ENCODE peak calls at places on chromosomes 11 and 22, in eight cellular contexts. Q is heart left ventricle, O is omental fat pad, S is HFF-Myc, U is fibroblast of lung, J is progenitor cell of endocrine pancreas, R is NB4, F is suprapubic skin. X is an unnamed sample.

GRCh38 chr22:38347944-38348750 is 30.9 kb upstream of the CSNK1E start:
- DNase-seq in S (no peak), Q (peak), J (no peak), F (peak), O (no peak), U (no peak), R (no peak), X (peak)

GRCh38 chr11:65524747-65525658 is at the start of gene SCYL1:
- DNase-seq in Q (peak), F (peak), J (peak), O (no peak), S (peak), U (peak), R (peak), X (peak)

GRCh38 chr11:76668362-76669155 is 2.0 kb downstream of the LRRC32 start:
- DNase-seq in S (no peak), J (no peak), Q (peak), O (no peak), U (no peak), F (peak), R (no peak), X (no peak)

GRCh38 chr11:131693756-131694155 is 323.3 kb downstream of the NTM start:
- DNase-seq in S (no peak), O (no peak), Q (no peak), U (no peak), F (no peak), J (no peak), R (no peak), X (no peak)

GRCh38 chr22:19149047-19149883 is 827 bp downstream of the GSC2 start:
- DNase-seq in Q (no peak), R (no peak), U (peak), J (no peak), O (no peak), S (no peak), F (no peak), X (no peak)

GRCh38 chr11:64078905-64079304 is 43.2 kb downstream of the FLRT1 start:
- DNase-seq in F (no peak), R (no peak), Q (no peak), U (no peak), J (no peak), S (no peak), O (no peak), X (no peak)

GRCh38 chr11:27777013-27777412 is 76.8 kb upstream of the BDNF start:
- DNase-seq in U (peak), F (no peak), S (no peak), R (no peak), Q (no peak), O (no peak), J (no peak), X (no peak)

GRCh38 chr11:113470233-113470632 is 5.0 kb downstream of the DRD2 start:
- DNase-seq in O (no peak), S (no peak), R (no peak), Q (no peak), J (no peak), F (no peak), U (no peak), X (no peak)

GRCh38 chr22:30640361-30640760 is 4.8 kb downstream of the SLC35E4 start:
- DNase-seq in S (no peak), R (no peak), Q (no peak), U (no peak), J (no peak), O (no peak), F (no peak), X (no peak)

GRCh38 chr22:17969732-17970131 is 54.6 kb downstream of the MICAL3 start:
- DNase-seq in F (no peak), S (no peak), O (no peak), R (no peak), J (no peak), Q (peak), U (peak), X (no peak)

GRCh38 chr11:9250139-9250582 is 15.0 kb downstream of the DENND5A start:
- DNase-seq in U (peak), O (no peak), Q (no peak), F (no peak), R (peak), J (no peak), S (no peak), X (no peak)

GRCh38 chr11:69280994-69281393 is 13.0 kb upstream of the MYEOV start:
- DNase-seq in F (peak), U (peak), O (no peak), S (no peak), J (no peak), R (no peak), Q (peak), X (no peak)

GRCh38 chr22:46984751-46985506 is 222.5 kb downstream of the TBC1D22A start:
- DNase-seq in J (no peak), R (no peak), F (peak), O (no peak), Q (no peak), S (no peak), U (peak), X (no peak)

GRCh38 chr11:55726715-55727324 is 46.4 kb upstream of the OR5D13 start:
- DNase-seq in R (peak), F (no peak), O (no peak), S (no peak), J (no peak), U (no peak), Q (no peak), X (no peak)

GRCh38 chr11:128039140-128040021 is 548.0 kb downstream of the ETS1 start:
- DNase-seq in F (peak), S (peak), Q (peak), U (peak), J (no peak), O (no peak), R (peak), X (no peak)

GRCh38 chr11:93704237-93704636 is 37.1 kb downstream of the TAF1D start:
- DNase-seq in Q (no peak), S (no peak), J (no peak), U (no peak), F (no peak), O (no peak), R (peak), X (no peak)
- TF ChIP-seq CTCF in Q (no peak), S (no peak), J (peak), U (no peak), F (no peak), O (no peak), R (no peak), X (no peak)

DNA sequence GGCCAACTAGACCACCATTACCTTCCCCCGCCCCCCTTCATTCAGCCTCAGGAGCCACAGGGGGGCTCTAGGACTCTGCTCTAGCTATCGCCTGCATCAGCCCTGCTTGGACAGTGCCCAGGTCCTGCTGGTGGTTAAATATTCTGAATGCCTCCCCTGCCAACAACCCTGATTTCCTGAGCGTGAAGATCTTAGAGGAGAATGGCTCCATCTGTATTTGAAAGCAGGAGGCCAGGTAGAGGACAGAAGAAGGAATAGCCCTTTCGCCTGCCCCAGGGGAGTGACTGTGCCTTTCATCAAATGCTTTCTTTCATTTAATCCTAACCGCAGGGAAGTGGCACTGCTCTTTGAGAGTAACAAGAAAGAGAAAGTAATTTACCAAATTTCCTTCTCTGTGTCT is 69.2 kb downstream of the ISX start:
- DNase-seq in R (no peak), F (no peak), O (no peak), Q (no peak), J (no peak), S (no peak), U (no peak), X (no peak)
- TF ChIP-seq CTCF in R (no peak), F (no peak), O (no peak), Q (no peak), J (no peak), S (no peak), U (no peak), X (no peak)

GRCh38 chr11:83713701-83714100 is 427.5 kb upstream of the CCDC90B start:
- DNase-seq in Q (no peak), O (peak), S (no peak), U (peak), J (no peak), F (no peak), R (no peak), X (no peak)

GRCh38 chr11:83709434-83709833 is 423.3 kb upstream of the CCDC90B start:
- DNase-seq in U (no peak), O (no peak), R (no peak), J (no peak), Q (no peak), S (no peak), F (no peak), X (no peak)

GRCh38 chr11:83706581-83706980 is 420.4 kb upstream of the CCDC90B start:
- DNase-seq in F (no peak), J (no peak), Q (no peak), S (no peak), U (no peak), O (no peak), R (no peak), X (no peak)

GRCh38 chr11:83715927-83716525 is 429.9 kb upstream of the CCDC90B start:
- DNase-seq in R (no peak), U (no peak), S (no peak), J (no peak), F (no peak), Q (no peak), O (no peak), X (no peak)

GRCh38 chr11:83711035-83711630 is 425.0 kb upstream of the CCDC90B start:
- DNase-seq in O (no peak), Q (no peak), U (no peak), J (no peak), S (no peak), F (no peak), R (no peak), X (no peak)
- TF ChIP-seq CTCF in O (no peak), Q (no peak), U (no peak), J (peak), S (no peak), F (no peak), R (no peak), X (no peak)

GRCh38 chr11:86980397-86980796 is 25.2 kb upstream of the FZD4 start:
- DNase-seq in U (no peak), Q (no peak), O (no peak), R (no peak), S (no peak), F (no peak), J (no peak), X (no peak)
- TF ChIP-seq CTCF in U (no peak), Q (no peak), O (no peak), R (no peak), S (no peak), F (no peak), J (no peak), X (no peak)

DNA sequence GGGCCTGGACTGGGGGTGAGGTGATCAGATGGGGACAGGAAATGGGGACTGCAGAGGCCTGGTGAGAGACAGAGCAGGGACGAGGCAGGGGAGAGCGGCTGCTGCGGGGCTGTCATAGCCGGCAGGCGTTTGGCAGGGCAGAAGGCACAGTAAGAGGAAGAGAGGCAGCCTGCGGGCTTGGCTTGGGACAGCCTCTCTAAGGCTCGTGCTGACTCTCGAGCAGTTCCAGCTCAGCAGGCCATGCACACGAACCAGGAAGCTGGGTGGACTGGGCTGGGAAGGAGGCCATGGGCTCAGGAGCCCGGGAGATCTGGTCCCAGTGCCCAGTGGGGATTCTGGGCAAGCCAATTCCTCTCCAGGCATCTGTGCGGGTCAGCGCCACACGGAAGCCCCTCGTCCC is 19.6 kb upstream of the EIF3D start:
- DNase-seq in R (peak), U (no peak), J (no peak), O (no peak), Q (no peak), F (no peak), S (no peak), X (no peak)
- TF ChIP-seq CTCF in R (no peak), U (no peak), J (no peak), O (no peak), Q (no peak), F (no peak), S (no peak), X (no peak)

GRCh38 chr11:36455658-36456111 is 54.4 kb downstream of the TRAF6 start:
- DNase-seq in F (peak), O (no peak), R (peak), U (peak), J (no peak), S (peak), Q (peak), X (no peak)
- TF ChIP-seq CTCF in F (no peak), O (no peak), R (no peak), U (peak), J (no peak), S (no peak), Q (peak), X (no peak)

DNA sequence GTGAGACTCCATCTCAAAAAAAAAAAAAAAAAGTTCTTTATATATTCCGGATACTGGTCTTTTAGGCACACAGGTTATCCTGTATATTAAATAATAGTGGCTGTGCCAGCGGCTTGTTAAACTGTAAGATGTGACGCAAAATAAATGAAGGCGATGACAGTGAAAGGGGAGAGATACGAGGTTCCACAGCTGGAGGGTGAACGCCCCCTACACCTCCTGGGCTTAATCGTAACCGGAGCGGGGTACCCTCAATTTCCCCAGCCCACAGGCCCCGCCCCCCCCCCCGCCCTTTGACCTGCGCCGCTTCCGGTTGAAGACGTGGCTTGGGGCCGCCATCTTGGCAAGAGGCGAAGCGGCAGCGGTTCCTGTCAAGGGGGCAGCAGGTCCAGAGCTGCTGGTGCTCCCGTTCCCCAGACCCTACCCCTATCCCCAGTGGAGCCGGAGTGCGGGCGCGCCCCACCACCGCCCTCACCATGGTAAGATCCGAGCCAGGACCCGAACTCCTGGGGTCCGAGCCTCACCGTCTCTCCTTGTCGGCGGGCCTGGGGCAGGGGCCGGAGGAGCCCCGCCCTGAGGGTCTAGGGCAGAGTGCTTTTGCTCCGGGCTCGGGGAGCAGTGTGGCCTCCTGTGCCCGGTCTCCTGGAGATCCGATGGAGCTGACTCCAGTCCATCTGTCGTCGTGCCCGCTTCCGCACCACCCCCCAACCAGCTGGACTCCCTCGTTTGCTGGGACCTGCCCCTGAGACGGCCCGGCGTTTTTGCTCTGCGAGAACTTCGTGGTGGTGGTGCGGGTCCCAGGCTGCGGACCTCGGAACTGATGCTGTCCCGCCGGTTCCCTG is at the start of gene ARCN1:
- DNase-seq in U (peak), F (peak), Q (peak), R (peak), O (no peak), S (peak), J (peak), X (peak)
- TF ChIP-seq CTCF in U (no peak), F (no peak), Q (peak), R (no peak), O (no peak), S (no peak), J (no peak), X (no peak)

DNA sequence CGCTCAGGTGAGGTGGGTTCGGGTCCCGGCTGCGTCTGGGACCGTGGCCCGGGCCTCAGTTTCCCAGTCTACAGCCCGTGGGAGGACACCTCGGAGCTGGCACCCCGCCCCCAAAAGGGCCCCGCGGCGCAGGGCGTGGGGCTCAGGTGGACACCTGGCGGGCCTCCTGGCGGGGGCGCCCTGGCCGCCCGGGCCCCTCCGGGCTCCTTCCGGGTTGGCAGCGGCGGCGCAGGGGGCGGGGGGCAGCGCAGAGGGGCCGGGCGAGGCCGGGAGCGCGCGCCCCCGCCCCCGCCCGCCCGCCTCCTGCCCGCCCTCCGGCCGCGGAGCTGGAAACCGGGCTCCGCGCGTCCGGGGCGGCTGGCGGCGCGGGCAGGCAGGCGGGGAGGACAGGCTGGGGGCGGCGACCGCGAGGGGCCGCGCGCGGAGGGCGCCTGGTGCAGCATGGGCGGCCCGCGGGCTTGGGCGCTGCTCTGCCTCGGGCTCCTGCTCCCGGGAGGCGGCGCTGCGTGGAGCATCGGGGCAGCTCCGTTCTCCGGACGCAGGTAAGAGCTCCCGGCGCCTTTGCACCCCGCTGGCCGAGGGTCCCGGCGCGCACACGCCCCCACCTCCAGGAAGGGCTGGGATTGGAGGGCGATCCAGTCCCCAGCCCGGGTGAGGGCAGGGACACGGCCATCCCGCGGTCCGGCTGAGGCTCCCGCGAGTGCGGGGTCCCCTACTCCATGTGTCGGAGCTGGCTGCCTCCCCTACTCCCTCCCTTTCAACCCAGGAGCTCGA is at the start of gene EMID1:
- DNase-seq in R (peak), F (no peak), S (no peak), U (peak), Q (peak), J (peak), O (no peak), X (no peak)
- TF ChIP-seq CTCF in R (peak), F (peak), S (no peak), U (peak), Q (peak), J (peak), O (no peak), X (no peak)

DNA sequence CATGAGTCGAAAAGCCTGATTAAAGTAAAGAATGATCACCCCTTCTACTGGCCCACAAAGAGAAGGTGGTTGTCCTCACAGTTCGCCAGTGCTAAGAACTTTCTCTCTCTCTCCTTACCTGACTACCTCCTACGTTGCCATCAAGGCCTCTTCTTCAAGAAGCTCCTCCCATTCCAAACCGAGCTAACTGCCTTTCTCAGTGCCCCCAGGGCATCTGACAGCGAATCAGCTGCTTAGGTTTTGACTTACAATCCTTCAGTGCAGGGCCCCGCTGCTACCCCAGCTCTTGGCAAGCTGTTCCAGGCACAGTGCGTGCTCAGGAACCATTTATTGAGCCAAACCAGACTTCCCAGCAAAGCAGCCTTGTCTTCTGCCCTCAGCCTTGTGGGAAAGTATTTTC is 5.8 kb downstream of the VSTM5 start:
- DNase-seq in O (no peak), S (no peak), U (no peak), Q (no peak), F (no peak), R (no peak), J (no peak), X (no peak)
- TF ChIP-seq CTCF in O (no peak), S (no peak), U (no peak), Q (no peak), F (no peak), R (no peak), J (no peak), X (no peak)

GRCh38 chr11:60840711-60841430 is 1.0 kb upstream of the CCDC86 start:
- DNase-seq in Q (peak), U (peak), J (no peak), S (peak), R (no peak), F (no peak), O (no peak), X (no peak)

GRCh38 chr11:60835472-60835871 is 6.4 kb upstream of the CCDC86 start:
- DNase-seq in J (no peak), S (no peak), F (no peak), Q (no peak), R (no peak), O (no peak), U (no peak), X (no peak)

GRCh38 chr11:60834742-60835141 is 7.2 kb upstream of the CCDC86 start:
- DNase-seq in Q (no peak), S (no peak), R (no peak), J (no peak), O (no peak), U (no peak), F (no peak), X (no peak)

GRCh38 chr11:60836866-60837510 is 4.9 kb upstream of the CCDC86 start:
- DNase-seq in R (no peak), J (no peak), U (no peak), S (no peak), Q (no peak), F (no peak), O (no peak), X (no peak)

GRCh38 chr11:60838132-60838531 is 3.8 kb upstream of the CCDC86 start:
- DNase-seq in J (no peak), O (no peak), R (no peak), U (no peak), Q (no peak), F (no peak), S (no peak), X (no peak)
- TF ChIP-seq CTCF in J (peak), O (no peak), R (no peak), U (peak), Q (no peak), F (no peak), S (peak), X (no peak)